ENCODE peak calls at places on chromosomes 7 and 10, in five cellular contexts. One of them, this sample, is unnamed.

GRCh38 chr7:87474046-87474445 is 1.4 kb downstream of the ABCB4 start:
- DNase-seq in GM23248: peak
- DNase-seq in cardiac muscle cell: no peak
- DNase-seq in tibial artery: no peak
- DNase-seq in brain microvascular endothelial cell: no peak
- DNase-seq in this sample: no peak

GRCh38 chr10:99234067-99234738 is 1.4 kb downstream of the HPSE2 start:
- DNase-seq in GM23248: peak
- DNase-seq in cardiac muscle cell: peak
- DNase-seq in brain microvascular endothelial cell: peak
- DNase-seq in tibial artery: peak
- DNase-seq in this sample: peak

GRCh38 chr7:90175667-90176066 is 21.4 kb downstream of the STEAP1 start:
- DNase-seq in GM23248: no peak
- DNase-seq in tibial artery: no peak
- DNase-seq in brain microvascular endothelial cell: no peak
- DNase-seq in cardiac muscle cell: no peak
- DNase-seq in this sample: no peak

GRCh38 chr10:131431978-131432690 is 120.6 kb upstream of the TCERG1L start:
- DNase-seq in cardiac muscle cell: no peak
- DNase-seq in GM23248: no peak
- DNase-seq in brain microvascular endothelial cell: no peak
- DNase-seq in tibial artery: no peak
- DNase-seq in this sample: no peak

GRCh38 chr7:108368466-108368865 is 87.8 kb downstream of the NRCAM start:
- DNase-seq in GM23248: peak
- DNase-seq in cardiac muscle cell: no peak
- DNase-seq in tibial artery: no peak
- DNase-seq in brain microvascular endothelial cell: no peak
- DNase-seq in this sample: no peak

GRCh38 chr10:73838827-73839226 is 27.4 kb upstream of the NDST2 start:
- DNase-seq in tibial artery: no peak
- DNase-seq in cardiac muscle cell: no peak
- DNase-seq in GM23248: peak
- DNase-seq in brain microvascular endothelial cell: no peak
- DNase-seq in this sample: no peak

GRCh38 chr10:557792-558328 is 131.6 kb downstream of the DIP2C start:
- DNase-seq in tibial artery: no peak
- DNase-seq in cardiac muscle cell: no peak
- DNase-seq in GM23248: peak
- DNase-seq in brain microvascular endothelial cell: no peak
- DNase-seq in this sample: no peak

GRCh38 chr7:91062713-91063112 is 201.5 kb upstream of the FZD1 start:
- DNase-seq in tibial artery: no peak
- DNase-seq in brain microvascular endothelial cell: no peak
- DNase-seq in GM23248: no peak
- DNase-seq in cardiac muscle cell: no peak
- DNase-seq in this sample: no peak

GRCh38 chr7:138665669-138666140 is 35.5 kb downstream of the SVOPL start:
- DNase-seq in brain microvascular endothelial cell: no peak
- DNase-seq in GM23248: no peak
- DNase-seq in cardiac muscle cell: no peak
- DNase-seq in tibial artery: no peak
- DNase-seq in this sample: no peak

GRCh38 chr7:41918597-41918996 is 215.7 kb upstream of the INHBA start:
- DNase-seq in tibial artery: no peak
- DNase-seq in cardiac muscle cell: no peak
- DNase-seq in brain microvascular endothelial cell: peak
- DNase-seq in GM23248: peak
- DNase-seq in this sample: no peak

GRCh38 chr7:44064791-44065430 is 456 bp downstream of the PGAM2 start:
- DNase-seq in GM23248: peak
- DNase-seq in brain microvascular endothelial cell: no peak
- DNase-seq in tibial artery: peak
- DNase-seq in cardiac muscle cell: no peak
- DNase-seq in this sample: no peak

GRCh38 chr10:126536148-126536547 is 134.3 kb downstream of the C10orf90 start:
- DNase-seq in brain microvascular endothelial cell: peak
- DNase-seq in GM23248: peak
- DNase-seq in tibial artery: no peak
- DNase-seq in cardiac muscle cell: peak
- DNase-seq in this sample: peak

GRCh38 chr7:52302765-52303520 is 732.5 kb upstream of the POM121L12 start:
- DNase-seq in cardiac muscle cell: no peak
- DNase-seq in GM23248: no peak
- DNase-seq in brain microvascular endothelial cell: no peak
- DNase-seq in tibial artery: no peak
- DNase-seq in this sample: no peak

GRCh38 chr7:135224027-135224426 is 9.6 kb upstream of the STRA8 start:
- DNase-seq in cardiac muscle cell: no peak
- DNase-seq in GM23248: no peak
- DNase-seq in brain microvascular endothelial cell: no peak
- DNase-seq in tibial artery: no peak
- DNase-seq in this sample: no peak

GRCh38 chr7:25069900-25070443 is 55.1 kb downstream of the CYCS start:
- DNase-seq in GM23248: peak
- DNase-seq in tibial artery: peak
- DNase-seq in brain microvascular endothelial cell: peak
- DNase-seq in cardiac muscle cell: peak
- DNase-seq in this sample: peak

GRCh38 chr10:114654829-114655575 is 3.1 kb downstream of the ABLIM1 start:
- DNase-seq in brain microvascular endothelial cell: no peak
- DNase-seq in cardiac muscle cell: no peak
- DNase-seq in tibial artery: no peak
- DNase-seq in GM23248: no peak
- DNase-seq in this sample: no peak

GRCh38 chr10:1410469-1411395 is 326.6 kb downstream of the ADARB2 start:
- DNase-seq in cardiac muscle cell: no peak
- DNase-seq in GM23248: no peak
- DNase-seq in tibial artery: peak
- DNase-seq in brain microvascular endothelial cell: no peak
- DNase-seq in this sample: no peak

GRCh38 chr7:139560678-139561077 is 37.2 kb downstream of the CLEC2L start:
- DNase-seq in tibial artery: no peak
- DNase-seq in brain microvascular endothelial cell: no peak
- DNase-seq in GM23248: no peak
- DNase-seq in cardiac muscle cell: no peak
- DNase-seq in this sample: no peak

GRCh38 chr7:20797174-20798080 is 10.7 kb upstream of the SP8 start:
- DNase-seq in tibial artery: no peak
- DNase-seq in cardiac muscle cell: peak
- DNase-seq in brain microvascular endothelial cell: no peak
- DNase-seq in GM23248: no peak
- DNase-seq in this sample: no peak

GRCh38 chr7:96707901-96708774 is 1.5 kb downstream of the SEM1 start:
- DNase-seq in GM23248: no peak
- DNase-seq in brain microvascular endothelial cell: no peak
- DNase-seq in cardiac muscle cell: no peak
- DNase-seq in tibial artery: no peak
- DNase-seq in this sample: no peak

GRCh38 chr10:80964955-80965614 is 427.4 kb downstream of the SH2D4B start:
- DNase-seq in tibial artery: no peak
- DNase-seq in GM23248: no peak
- DNase-seq in brain microvascular endothelial cell: no peak
- DNase-seq in cardiac muscle cell: peak
- DNase-seq in this sample: no peak

GRCh38 chr7:16271355-16271754 is 150.0 kb downstream of the CRPPA start:
- DNase-seq in GM23248: no peak
- DNase-seq in cardiac muscle cell: no peak
- DNase-seq in tibial artery: no peak
- DNase-seq in brain microvascular endothelial cell: no peak
- DNase-seq in this sample: no peak

GRCh38 chr7:5478568-5479045 is 55.0 kb upstream of the TNRC18 start:
- DNase-seq in cardiac muscle cell: no peak
- DNase-seq in GM23248: no peak
- DNase-seq in brain microvascular endothelial cell: no peak
- DNase-seq in tibial artery: no peak
- DNase-seq in this sample: no peak

GRCh38 chr7:134710854-134711624 is 64.4 kb downstream of the BPGM start:
- DNase-seq in cardiac muscle cell: no peak
- DNase-seq in tibial artery: no peak
- DNase-seq in GM23248: peak
- DNase-seq in brain microvascular endothelial cell: no peak
- DNase-seq in this sample: peak

GRCh38 chr10:13823046-13823711 is 236.4 kb downstream of the PRPF18 start:
- DNase-seq in brain microvascular endothelial cell: no peak
- DNase-seq in GM23248: no peak
- DNase-seq in cardiac muscle cell: no peak
- DNase-seq in tibial artery: no peak
- DNase-seq in this sample: no peak

GRCh38 chr10:13820119-13820518 is 233.4 kb downstream of the PRPF18 start:
- DNase-seq in tibial artery: no peak
- DNase-seq in cardiac muscle cell: no peak
- DNase-seq in GM23248: no peak
- DNase-seq in brain microvascular endothelial cell: no peak
- DNase-seq in this sample: no peak

GRCh38 chr10:13822475-13822874 is 235.7 kb downstream of the PRPF18 start:
- DNase-seq in tibial artery: no peak
- DNase-seq in brain microvascular endothelial cell: no peak
- DNase-seq in GM23248: no peak
- DNase-seq in cardiac muscle cell: no peak
- DNase-seq in this sample: no peak

GRCh38 chr10:13816195-13816926 is 229.6 kb downstream of the PRPF18 start:
- DNase-seq in cardiac muscle cell: no peak
- DNase-seq in GM23248: peak
- DNase-seq in tibial artery: peak
- DNase-seq in brain microvascular endothelial cell: peak
- DNase-seq in this sample: no peak

GRCh38 chr10:13820591-13821377 is 234.0 kb downstream of the PRPF18 start:
- DNase-seq in cardiac muscle cell: no peak
- DNase-seq in brain microvascular endothelial cell: no peak
- DNase-seq in tibial artery: no peak
- DNase-seq in GM23248: no peak
- DNase-seq in this sample: no peak
- H3K27ac ChIP-seq in cardiac muscle cell: no peak
- H3K27ac ChIP-seq in brain microvascular endothelial cell: no peak
- H3K27ac ChIP-seq in tibial artery: peak
- H3K27ac ChIP-seq in GM23248: no peak
- H3K27ac ChIP-seq in this sample: no peak

DNA sequence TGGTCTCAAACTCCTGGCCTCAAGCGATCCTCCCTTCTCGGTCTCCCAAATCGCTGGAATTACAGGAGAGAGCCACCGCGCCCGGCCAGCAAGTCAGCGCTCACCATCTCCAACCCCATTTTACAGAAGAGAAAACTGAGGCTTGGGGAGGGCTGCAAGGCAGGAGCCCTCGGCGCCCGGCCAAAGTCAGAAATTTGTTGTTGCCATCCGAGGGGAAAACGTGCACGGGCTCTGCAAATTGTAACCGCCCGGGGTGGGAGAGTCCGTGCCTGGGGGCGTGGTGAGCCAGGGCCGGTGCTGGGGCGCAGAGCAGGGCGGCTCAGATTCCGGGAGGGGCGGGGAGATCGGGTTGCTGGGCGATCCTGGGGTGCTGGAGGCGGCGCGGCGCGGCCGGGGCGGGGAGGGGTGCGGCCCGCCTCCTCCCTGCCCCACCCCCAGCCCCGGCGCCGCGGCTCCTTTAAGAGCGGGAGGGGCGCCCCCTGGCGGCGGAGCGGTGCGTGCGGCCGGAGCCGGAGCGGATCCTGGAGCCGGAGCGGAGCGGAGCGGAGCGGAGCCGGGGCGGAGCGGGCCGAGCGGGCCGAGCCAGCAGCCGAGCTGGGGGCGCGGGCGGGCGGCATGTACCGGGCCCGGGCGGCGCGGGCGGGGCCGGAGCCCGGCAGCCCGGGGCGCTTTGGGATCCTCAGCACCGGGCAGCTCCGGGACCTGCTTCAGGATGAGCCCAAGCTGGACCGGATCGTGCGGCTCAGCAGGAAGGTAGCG is at the start of gene VPS37D:
- DNase-seq in tibial artery: peak
- DNase-seq in brain microvascular endothelial cell: peak
- DNase-seq in GM23248: peak
- DNase-seq in cardiac muscle cell: peak
- DNase-seq in this sample: peak
- H3K27ac ChIP-seq in tibial artery: no peak
- H3K27ac ChIP-seq in brain microvascular endothelial cell: no peak
- H3K27ac ChIP-seq in GM23248: no peak
- H3K27ac ChIP-seq in cardiac muscle cell: no peak
- H3K27ac ChIP-seq in this sample: no peak

DNA sequence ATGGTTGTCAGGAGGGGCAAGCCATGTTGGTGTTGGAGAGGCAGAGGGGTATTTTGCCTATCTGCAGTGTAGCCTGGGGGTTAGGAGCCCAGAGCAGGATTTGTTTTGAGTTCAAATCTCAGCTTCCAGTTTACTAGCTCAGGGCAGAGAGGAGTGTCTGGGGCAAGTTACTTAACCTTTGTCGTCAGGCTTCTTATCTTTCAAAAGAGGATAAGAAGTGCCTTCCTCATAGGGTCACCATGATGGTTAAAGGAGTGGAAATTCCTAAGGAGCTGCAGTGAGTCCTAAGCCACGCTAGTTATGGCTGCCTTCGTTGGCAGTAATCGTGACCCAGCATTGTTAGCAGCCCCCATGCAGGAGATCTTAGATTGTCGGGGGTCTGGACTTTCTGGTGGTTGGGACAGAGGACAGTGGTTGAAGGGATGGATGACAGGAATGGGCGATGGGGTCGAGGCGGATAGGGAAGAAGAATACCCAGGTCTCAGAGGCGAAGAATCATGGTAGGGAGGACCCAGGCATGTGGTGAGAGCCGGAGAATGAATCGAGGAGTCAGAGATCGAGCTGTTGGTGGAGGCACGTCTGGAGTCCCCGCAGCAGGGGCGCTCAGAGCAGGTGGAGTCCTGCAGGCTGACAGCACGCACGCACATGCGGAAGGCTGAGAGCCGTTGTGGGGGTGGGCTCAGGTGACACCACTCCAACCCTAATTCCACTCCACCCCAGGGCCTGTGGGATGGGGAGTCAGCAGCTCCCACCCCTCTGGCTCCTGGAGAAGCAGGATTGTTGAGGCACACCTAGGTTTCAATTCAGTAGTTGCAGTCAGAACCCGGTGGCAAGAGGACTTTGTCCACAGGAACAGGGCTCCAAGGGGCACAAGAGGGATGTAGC is 11.6 kb downstream of the ADCK2 start:
- DNase-seq in tibial artery: peak
- DNase-seq in cardiac muscle cell: no peak
- DNase-seq in GM23248: no peak
- DNase-seq in brain microvascular endothelial cell: no peak
- DNase-seq in this sample: no peak
- H3K27ac ChIP-seq in tibial artery: no peak
- H3K27ac ChIP-seq in cardiac muscle cell: no peak
- H3K27ac ChIP-seq in GM23248: no peak
- H3K27ac ChIP-seq in brain microvascular endothelial cell: no peak
- H3K27ac ChIP-seq in this sample: no peak

GRCh38 chr10:119005377-119006043 is 24.0 kb upstream of the NANOS1 start:
- DNase-seq in tibial artery: no peak
- DNase-seq in brain microvascular endothelial cell: peak
- DNase-seq in GM23248: no peak
- DNase-seq in cardiac muscle cell: no peak
- DNase-seq in this sample: no peak

GRCh38 chr10:119001717-119002500 is 27.6 kb upstream of the NANOS1 start:
- DNase-seq in cardiac muscle cell: no peak
- DNase-seq in brain microvascular endothelial cell: no peak
- DNase-seq in GM23248: no peak
- DNase-seq in tibial artery: peak
- DNase-seq in this sample: no peak

GRCh38 chr10:119003572-119004289 is 25.8 kb upstream of the NANOS1 start:
- DNase-seq in GM23248: no peak
- DNase-seq in brain microvascular endothelial cell: no peak
- DNase-seq in cardiac muscle cell: no peak
- DNase-seq in tibial artery: peak
- DNase-seq in this sample: no peak

GRCh38 chr10:119006451-119007210 is 22.9 kb upstream of the NANOS1 start:
- DNase-seq in tibial artery: peak
- DNase-seq in brain microvascular endothelial cell: peak
- DNase-seq in cardiac muscle cell: no peak
- DNase-seq in GM23248: peak
- DNase-seq in this sample: no peak

GRCh38 chr10:119007211-119007574 is 22.3 kb upstream of the NANOS1 start:
- DNase-seq in cardiac muscle cell: no peak
- DNase-seq in tibial artery: no peak
- DNase-seq in GM23248: no peak
- DNase-seq in brain microvascular endothelial cell: no peak
- DNase-seq in this sample: no peak
- H3K27ac ChIP-seq in cardiac muscle cell: no peak
- H3K27ac ChIP-seq in tibial artery: no peak
- H3K27ac ChIP-seq in GM23248: no peak
- H3K27ac ChIP-seq in brain microvascular endothelial cell: no peak
- H3K27ac ChIP-seq in this sample: no peak